ENCODE peak calls at places on chromosomes 7 and 10, in six cellular contexts. N, I, Z, D, Y and U are unnamed samples.

GRCh38 chr7:92836489-92837213 is at the start of gene CDK6:
- DNase-seq in N (no peak), I (peak; percentile 56), Z (peak; percentile 54), D (peak; percentile 63), Y (peak; percentile 65), U (peak; percentile 53)

GRCh38 chr7:78081888-78082287 is 283.3 kb downstream of the PHTF2 start:
- DNase-seq in N (no peak), I (no peak), Z (no peak), D (no peak), Y (no peak), U (no peak)

GRCh38 chr10:86357676-86358075 is 8.9 kb downstream of the GRID1 start:
- DNase-seq in N (no peak), I (no peak), Z (no peak), D (peak; percentile 17), Y (no peak), U (no peak)

GRCh38 chr7:47581821-47582747 is at the start of gene TNS3:
- DNase-seq in N (no peak), I (no peak), Z (peak; percentile 22), D (peak; percentile 65), Y (no peak), U (no peak)

GRCh38 chr10:56360583-56360966 is 484 bp downstream of the ZWINT start:
- DNase-seq in N (no peak), I (no peak), Z (no peak), D (no peak), Y (no peak), U (no peak)

GRCh38 chr10:93380043-93380565 is 102.0 kb downstream of the MYOF start:
- DNase-seq in N (no peak), I (no peak), Z (no peak), D (no peak), Y (no peak), U (no peak)

GRCh38 chr10:58755688-58756087 is 243.0 kb downstream of the BICC1 start:
- DNase-seq in N (no peak), I (no peak), Z (peak; percentile 46), D (no peak), Y (no peak), U (no peak)

GRCh38 chr10:101614957-101615759 is 27.0 kb downstream of the DPCD start:
- DNase-seq in N (no peak), I (no peak), Z (no peak), D (no peak), Y (no peak), U (no peak)

GRCh38 chr7:101243786-101244384 is 996 bp downstream of the FIS1 start:
- DNase-seq in N (no peak), I (no peak), Z (no peak), D (no peak), Y (no peak), U (no peak)

GRCh38 chr10:76456190-76456589 is 1024.8 kb downstream of the LRMDA start:
- DNase-seq in N (no peak), I (no peak), Z (peak; percentile 57), D (no peak), Y (no peak), U (no peak)

GRCh38 chr10:74705361-74705980 is 120.9 kb upstream of the KAT6B start:
- DNase-seq in N (no peak), I (no peak), Z (no peak), D (no peak), Y (no peak), U (no peak)

GRCh38 chr7:145928937-145929336 is 187.7 kb upstream of the CNTNAP2 start:
- DNase-seq in N (no peak), I (no peak), Z (peak; percentile 86), D (no peak), Y (no peak), U (no peak)

GRCh38 chr10:61847087-61847486 is 54.4 kb upstream of the ARID5B start:
- DNase-seq in N (no peak), I (no peak), Z (peak; percentile 19), D (no peak), Y (no peak), U (no peak)

GRCh38 chr7:87506243-87507180 is 31.0 kb upstream of the ABCB4 start:
- DNase-seq in N (no peak), I (no peak), Z (no peak), D (no peak), Y (no peak), U (no peak)

GRCh38 chr7:103947026-103947655 is 42.3 kb downstream of the RELN start:
- DNase-seq in N (no peak), I (no peak), Z (no peak), D (no peak), Y (no peak), U (no peak)

GRCh38 chr7:157691521-157692155 is 354.8 kb downstream of the DNAJB6 start:
- DNase-seq in N (no peak), I (no peak), Z (no peak), D (no peak), Y (no peak), U (no peak)

GRCh38 chr7:129665013-129665401 is 53.5 kb downstream of the NRF1 start:
- DNase-seq in N (no peak), I (no peak), Z (peak; percentile 98), D (no peak), Y (no peak), U (no peak)